ENCODE peak calls at places on chromosomes 1 and 21, in ten cellular contexts. U is astrocyte, V is cardiac muscle cell, A is stomach, B is lung, E is spleen, C is body of pancreas, X is fibroblast of lung, F is tibial nerve, R is suprapubic skin. I is an unnamed sample.
A peak's percentile ranks its signal among the peaks of the same experiment; 100 is the strongest.

GRCh38 chr1:58041621-58042020 is 504.9 kb downstream of the OMA1 start:
- DNase-seq in V (no peak), C (no peak), F (no peak), R (no peak), U (peak; percentile 60), A (no peak), B (no peak), E (no peak), X (no peak), I (no peak)

GRCh38 chr1:185733818-185734709 is at the start of gene HMCN1:
- DNase-seq in B (peak; percentile 65), F (peak; percentile 59), X (peak; percentile 53), U (peak; percentile 58), V (peak; percentile 89), R (peak; percentile 86), A (peak; percentile 58), E (peak; percentile 86), C (peak; percentile 64), I (peak; percentile 87)

GRCh38 chr1:225388372-225388771 is 39.5 kb downstream of the LBR start:
- DNase-seq in U (peak; percentile 21), R (no peak), V (no peak), C (no peak), F (no peak), A (no peak), B (no peak), X (peak; percentile 1), E (no peak), I (no peak)

GRCh38 chr21:43981871-43982210 is 30.3 kb upstream of the TRAPPC10 start:
- DNase-seq in E (no peak), A (no peak), V (no peak), R (no peak), B (no peak), X (no peak), U (no peak), C (no peak), F (no peak), I (no peak)

GRCh38 chr1:51329443-51330325 is 678 bp downstream of the TTC39A start:
- DNase-seq in C (peak; percentile 97), X (no peak), U (no peak), V (no peak), F (no peak), B (peak; percentile 78), A (peak; percentile 94), R (no peak), E (no peak), I (peak; percentile 52)

GRCh38 chr1:203627819-203628184 is 1.2 kb downstream of the ATP2B4 start:
- DNase-seq in X (peak; percentile 47), A (peak; percentile 37), V (no peak), E (no peak), R (no peak), C (peak; percentile 27), B (peak; percentile 38), F (peak; percentile 36), U (no peak), I (peak; percentile 80)

GRCh38 chr21:25234857-25235801 is 372.2 kb downstream of the MRPL39 start:
- DNase-seq in R (no peak), A (no peak), X (no peak), B (no peak), E (no peak), F (no peak), V (no peak), C (no peak), U (no peak), I (no peak)

GRCh38 chr1:236421022-236421421 is 26.9 kb downstream of the EDARADD start:
- DNase-seq in V (no peak), A (no peak), F (no peak), E (no peak), U (no peak), B (no peak), X (no peak), R (no peak), C (no peak), I (peak; percentile 38)

GRCh38 chr1:29424266-29424665 is 187.9 kb downstream of the PTPRU start:
- DNase-seq in B (no peak), F (no peak), U (no peak), X (no peak), A (no peak), C (no peak), V (no peak), R (no peak), E (no peak), I (peak; percentile 17)

GRCh38 chr1:168879906-168880734 is 151.1 kb upstream of the DPT start:
- DNase-seq in V (peak; percentile 11), X (peak; percentile 47), F (peak; percentile 26), B (peak; percentile 29), C (peak; percentile 19), A (no peak), U (no peak), E (no peak), R (no peak), I (no peak)

GRCh38 chr1:116853680-116854191 is 56.0 kb upstream of the PTGFRN start:
- DNase-seq in F (no peak), C (peak; percentile 72), V (no peak), B (no peak), U (peak; percentile 96), X (peak; percentile 63), E (no peak), A (peak; percentile 35), R (no peak), I (no peak)

GRCh38 chr1:116852910-116853309 is 56.8 kb upstream of the PTGFRN start:
- DNase-seq in V (no peak), R (no peak), A (no peak), U (peak; percentile 76), F (no peak), X (no peak), B (no peak), C (no peak), E (no peak), I (no peak)

GRCh38 chr1:116855220-116855619 is 54.5 kb upstream of the PTGFRN start:
- DNase-seq in V (no peak), X (peak; percentile 34), U (peak; percentile 46), R (no peak), C (peak; percentile 82), B (no peak), A (peak; percentile 52), E (no peak), F (peak; percentile 16), I (no peak)

GRCh38 chr1:116855788-116856187 is 53.9 kb upstream of the PTGFRN start:
- DNase-seq in X (peak; percentile 82), F (no peak), R (no peak), C (no peak), V (no peak), A (no peak), U (peak; percentile 78), E (no peak), B (no peak), I (no peak)

DNA sequence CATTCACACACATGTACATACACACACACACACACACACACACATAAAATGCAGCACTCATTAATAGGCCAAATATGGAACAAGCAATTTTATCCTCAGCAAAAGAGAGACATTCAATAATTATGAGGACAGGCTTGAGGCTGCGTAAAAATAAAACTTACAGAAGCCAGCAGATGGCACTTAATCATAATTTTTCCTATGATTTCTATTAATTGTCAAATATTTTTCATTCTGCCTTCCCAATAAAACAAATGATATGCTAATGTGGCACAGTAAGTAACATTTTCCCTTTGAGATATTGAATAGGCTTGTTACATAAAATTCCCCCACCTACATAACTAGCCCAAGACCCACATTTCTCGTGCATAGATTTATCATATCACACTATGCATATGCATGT is 55.4 kb upstream of the PTGFRN start:
- DNase-seq in R (no peak), V (no peak), F (no peak), E (no peak), A (no peak), B (no peak), C (no peak), U (no peak), X (no peak), I (no peak)
- TF ChIP-seq CTCF in R (no peak), V (peak; percentile 17), F (peak; percentile 3), E (no peak), A (no peak), B (no peak), C (no peak), U (no peak), X (no peak), I (no peak)

GRCh38 chr1:113191579-113192076 is 118.6 kb downstream of the LRIG2 start:
- DNase-seq in C (no peak), U (no peak), E (no peak), F (no peak), V (no peak), X (no peak), B (no peak), A (no peak), R (no peak), I (no peak)
- H3K27ac ChIP-seq in C (no peak overlapping the region), U (no peak overlapping the region), E (peak overlapping the region; percentile 25), F (no peak overlapping the region), V (no peak overlapping the region), X (no peak overlapping the region), B (no peak overlapping the region), A (no peak overlapping the region), R (no peak overlapping the region), I (no peak overlapping the region)

GRCh38 chr1:70386121-70386520 is 24.9 kb upstream of the CTH start:
- DNase-seq in E (no peak), F (no peak), B (no peak), C (no peak), U (no peak), X (no peak), V (no peak), A (no peak), R (no peak), I (no peak)

GRCh38 chr1:70385477-70385876 is 25.6 kb upstream of the CTH start:
- DNase-seq in A (no peak), F (no peak), R (no peak), U (no peak), B (no peak), V (no peak), C (no peak), E (no peak), X (no peak), I (no peak)

GRCh38 chr1:70384542-70384941 is 26.5 kb upstream of the CTH start:
- DNase-seq in X (no peak), B (no peak), F (no peak), V (no peak), C (no peak), A (no peak), R (no peak), E (no peak), U (no peak), I (no peak)

GRCh38 chr1:70387507-70387906 is 23.6 kb upstream of the CTH start:
- DNase-seq in R (no peak), U (no peak), V (no peak), B (no peak), X (no peak), E (no peak), C (no peak), F (no peak), A (no peak), I (no peak)

DNA sequence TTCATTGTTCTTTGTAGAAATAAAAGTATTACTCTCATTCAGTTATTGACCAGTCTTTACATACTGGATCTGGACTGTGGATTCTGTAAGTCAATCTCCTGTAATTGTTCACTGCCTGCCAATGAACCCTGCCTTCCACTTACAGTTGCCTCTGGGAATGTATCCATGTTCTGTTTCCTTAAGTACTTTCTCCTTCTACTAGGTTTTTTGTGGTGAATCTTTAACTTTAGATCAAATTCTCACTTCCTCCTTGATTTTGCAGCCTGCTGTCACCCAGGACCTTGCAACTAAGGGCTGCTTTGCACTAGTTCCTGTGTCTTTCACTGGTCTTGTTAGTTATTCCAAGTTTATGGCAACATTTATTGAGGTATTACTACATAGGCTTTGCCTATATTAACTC is 28.2 kb upstream of the ANKRD13C start:
- DNase-seq in E (no peak), U (no peak), V (no peak), F (no peak), A (no peak), C (no peak), X (no peak), B (no peak), R (no peak), I (no peak)
- H3K4me3 ChIP-seq in E (no peak overlapping the region), U (no peak overlapping the region), V (no peak overlapping the region), F (no peak overlapping the region), A (no peak overlapping the region), C (no peak overlapping the region), X (no peak overlapping the region), B (no peak overlapping the region), R (no peak overlapping the region), I (no peak overlapping the region)

GRCh38 chr1:219716611-219717114 is 103.8 kb upstream of the ZC3H11B start:
- DNase-seq in R (no peak), A (no peak), U (no peak), X (no peak), V (no peak), E (no peak), F (no peak), C (no peak), B (no peak), I (no peak)
- TF ChIP-seq CTCF in R (no peak), A (no peak), U (no peak), X (no peak), V (no peak), E (no peak), F (no peak), C (no peak), B (no peak), I (no peak)

I was measured in coronary artery.